ENCODE peak calls at places on chromosome 11, in four cellular contexts. K is H1, Q is HepG2, O is GM12878. X is an unnamed sample.

GRCh38 chr11:119497717-119498116 is 74.7 kb upstream of the THY1 start:
- DNase-seq in K (no peak), Q (no peak), O (no peak), X (no peak)

GRCh38 chr11:78370406-78371172 is 47.0 kb downstream of the GAB2 start:
- DNase-seq in O (no peak), K (no peak), Q (peak; percentile 33), X (no peak)

GRCh38 chr11:76209956-76210885 is 3.9 kb upstream of the WNT11 start:
- DNase-seq in Q (no peak), K (peak; percentile 62), O (no peak), X (no peak)

GRCh38 chr11:20089357-20089756 is 70.9 kb downstream of the DBX1 start:
- DNase-seq in K (no peak), O (no peak), Q (no peak), X (no peak)

GRCh38 chr11:1230456-1231395 is 7.9 kb downstream of the MUC5B start:
- DNase-seq in K (peak; percentile 41), Q (no peak), O (no peak), X (no peak)

GRCh38 chr11:7668911-7669310 is 4.4 kb downstream of the CYB5R2 start:
- DNase-seq in O (no peak), Q (no peak), K (no peak), X (no peak)

GRCh38 chr11:12089473-12089872 is 20.9 kb upstream of the MICAL2 start:
- DNase-seq in K (no peak), O (no peak), Q (no peak), X (no peak)

GRCh38 chr11:126359431-126360048 is 4.1 kb downstream of the ST3GAL4 start:
- DNase-seq in Q (no peak), K (no peak), O (no peak), X (peak; percentile 49)

GRCh38 chr11:57842873-57843272 is 81.3 kb downstream of the CTNND1 start:
- DNase-seq in O (no peak), Q (no peak), K (no peak), X (no peak)

GRCh38 chr11:75858613-75859012 is 43.6 kb downstream of the UVRAG start:
- DNase-seq in Q (no peak), O (no peak), K (no peak), X (no peak)

GRCh38 chr11:47469411-47470179 is 20.7 kb upstream of the RAPSN start:
- DNase-seq in K (no peak), O (no peak), Q (no peak), X (no peak)

GRCh38 chr11:1857064-1857463 is 4.2 kb downstream of the LSP1 start:
- DNase-seq in K (no peak), O (no peak), Q (no peak), X (no peak)

GRCh38 chr11:128695539-128696221 is 1.8 kb downstream of the FLI1 start:
- DNase-seq in O (no peak), Q (no peak), K (no peak), X (no peak)

GRCh38 chr11:34356918-34357645 is 728 bp downstream of the ABTB2 start:
- DNase-seq in K (peak; percentile 81), Q (no peak), O (no peak), X (no peak)

GRCh38 chr11:128453444-128454336 is 133.7 kb downstream of the ETS1 start:
- DNase-seq in Q (no peak), O (no peak), K (no peak), X (no peak)

GRCh38 chr11:65961267-65962135 is at the start of gene SART1:
- DNase-seq in K (peak; percentile 92), Q (peak; percentile 96), O (peak; percentile 94), X (peak; percentile 96)

GRCh38 chr11:130047141-130047540 is 22.6 kb upstream of the APLP2 start:
- DNase-seq in Q (no peak), K (no peak), O (no peak), X (no peak)

GRCh38 chr11:72014761-72015320 is 16.1 kb downstream of the IL18BP start:
- DNase-seq in K (no peak), O (no peak), Q (no peak), X (no peak)

GRCh38 chr11:47004595-47005033 is 68.1 kb downstream of the CSTPP1 start:
- DNase-seq in Q (peak; percentile 96), K (no peak), O (no peak), X (peak; percentile 16)

GRCh38 chr11:59115556-59115955 is 8.5 kb downstream of the FAM111B start:
- DNase-seq in O (no peak), Q (no peak), K (no peak), X (no peak)

GRCh38 chr11:62599909-62600308 is 1.8 kb downstream of the MTA2 start:
- DNase-seq in O (no peak), Q (no peak), K (no peak), X (no peak)

GRCh38 chr11:69253028-69253427 is 40.9 kb upstream of the MYEOV start:
- DNase-seq in K (no peak), Q (no peak), O (no peak), X (no peak)

GRCh38 chr11:134350381-134350780 is 18.6 kb downstream of the GLB1L2 start:
- DNase-seq in O (peak; percentile 37), Q (no peak), K (no peak), X (no peak)

GRCh38 chr11:1847006-1847735 is 5.7 kb upstream of the LSP1 start:
- DNase-seq in K (no peak), Q (no peak), O (no peak), X (no peak)

GRCh38 chr11:33542921-33543320 is 157.7 kb downstream of the C11orf91 start:
- DNase-seq in K (peak; percentile 82), Q (peak; percentile 23), O (no peak), X (peak; percentile 44)

GRCh38 chr11:46588915-46589314 is 4.9 kb downstream of the AMBRA1 start:
- DNase-seq in O (no peak), Q (no peak), K (no peak), X (no peak)

GRCh38 chr11:123083623-123084029 is 21.7 kb upstream of the HSPA8 start:
- DNase-seq in O (no peak), Q (peak; percentile 65), K (no peak), X (peak; percentile 66)

GRCh38 chr11:103537904-103538502 is 428.8 kb downstream of the DYNC2H1 start:
- DNase-seq in K (no peak), O (no peak), Q (no peak), X (no peak)

GRCh38 chr11:45163956-45164575 is 17.6 kb downstream of the PRDM11 start:
- DNase-seq in Q (no peak), O (no peak), K (no peak), X (no peak)

GRCh38 chr11:30333405-30333804 is 10.5 kb downstream of the ARL14EP start:
- DNase-seq in O (no peak), K (no peak), Q (peak; percentile 15), X (no peak)

GRCh38 chr11:15800121-15800800 is 556.1 kb downstream of the SOX6 start:
- DNase-seq in Q (no peak), K (no peak), O (no peak), X (no peak)

DNA sequence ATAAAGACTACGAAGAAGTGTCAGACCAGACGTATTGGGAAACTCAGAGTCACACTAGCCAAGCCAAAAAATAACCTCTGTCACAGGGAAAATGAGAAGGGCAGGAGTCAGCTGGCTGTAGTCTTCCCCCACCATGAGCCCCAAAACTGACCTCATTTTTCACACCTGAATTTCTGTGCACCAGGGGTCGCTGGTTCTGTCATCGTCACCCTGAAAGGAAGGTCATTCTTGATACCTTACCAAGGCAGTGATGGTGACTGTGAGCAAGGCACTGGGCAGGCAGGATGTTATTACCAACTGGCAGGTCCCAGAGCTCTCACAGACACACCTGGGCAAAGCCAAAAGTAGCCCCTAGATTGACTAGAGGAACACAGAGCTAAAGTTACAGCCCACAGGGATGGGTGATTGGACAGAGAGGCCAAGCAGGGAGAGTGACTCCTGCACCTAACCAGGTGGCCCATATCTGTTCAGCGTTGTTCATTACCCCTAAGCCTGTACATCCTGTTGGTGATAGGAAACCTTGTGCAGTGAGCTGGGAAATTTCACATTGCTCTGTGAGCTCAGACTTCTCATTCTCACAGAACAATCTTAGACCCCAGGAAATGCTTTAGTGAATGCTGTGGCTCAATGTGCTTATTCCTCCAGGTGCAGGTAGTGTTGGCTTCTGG is 32.3 kb upstream of the OR56A1 start:
- DNase-seq in K (no peak), Q (no peak), O (no peak), X (no peak)
- TF ChIP-seq CTCF in K (no peak), Q (peak; percentile 39), O (no peak), X (no peak)

DNA sequence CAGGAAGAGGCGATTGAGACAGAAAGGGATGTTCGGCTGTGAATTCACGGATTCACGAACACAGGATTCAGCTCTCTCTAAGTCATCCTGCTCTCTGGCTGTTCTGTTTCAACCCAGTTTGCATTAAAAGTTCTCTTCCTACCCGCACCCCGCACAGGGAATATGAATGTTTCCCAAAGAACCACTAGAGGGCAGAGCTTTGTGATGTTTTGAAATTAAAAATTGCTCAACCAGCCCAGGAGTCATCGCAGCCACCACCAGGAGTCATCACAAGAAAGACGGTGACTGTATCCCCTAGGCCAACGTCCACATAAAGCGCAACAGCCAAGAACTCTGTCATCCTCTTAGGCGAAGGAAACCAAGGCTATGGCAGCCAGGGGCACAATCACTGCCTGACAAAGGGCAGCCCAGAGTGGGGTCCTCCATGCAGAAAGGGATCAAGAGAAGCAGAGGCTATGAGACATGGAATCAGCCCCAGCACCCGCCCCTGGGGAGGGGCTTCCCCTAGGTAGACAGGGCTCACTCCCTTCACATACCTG is 122.4 kb downstream of the WT1 start:
- DNase-seq in K (peak; percentile 60), O (no peak), Q (peak; percentile 45), X (peak; percentile 63)
- TF ChIP-seq HDAC6 in K (no peak), O (no peak), Q (no peak), X (no peak)

DNA sequence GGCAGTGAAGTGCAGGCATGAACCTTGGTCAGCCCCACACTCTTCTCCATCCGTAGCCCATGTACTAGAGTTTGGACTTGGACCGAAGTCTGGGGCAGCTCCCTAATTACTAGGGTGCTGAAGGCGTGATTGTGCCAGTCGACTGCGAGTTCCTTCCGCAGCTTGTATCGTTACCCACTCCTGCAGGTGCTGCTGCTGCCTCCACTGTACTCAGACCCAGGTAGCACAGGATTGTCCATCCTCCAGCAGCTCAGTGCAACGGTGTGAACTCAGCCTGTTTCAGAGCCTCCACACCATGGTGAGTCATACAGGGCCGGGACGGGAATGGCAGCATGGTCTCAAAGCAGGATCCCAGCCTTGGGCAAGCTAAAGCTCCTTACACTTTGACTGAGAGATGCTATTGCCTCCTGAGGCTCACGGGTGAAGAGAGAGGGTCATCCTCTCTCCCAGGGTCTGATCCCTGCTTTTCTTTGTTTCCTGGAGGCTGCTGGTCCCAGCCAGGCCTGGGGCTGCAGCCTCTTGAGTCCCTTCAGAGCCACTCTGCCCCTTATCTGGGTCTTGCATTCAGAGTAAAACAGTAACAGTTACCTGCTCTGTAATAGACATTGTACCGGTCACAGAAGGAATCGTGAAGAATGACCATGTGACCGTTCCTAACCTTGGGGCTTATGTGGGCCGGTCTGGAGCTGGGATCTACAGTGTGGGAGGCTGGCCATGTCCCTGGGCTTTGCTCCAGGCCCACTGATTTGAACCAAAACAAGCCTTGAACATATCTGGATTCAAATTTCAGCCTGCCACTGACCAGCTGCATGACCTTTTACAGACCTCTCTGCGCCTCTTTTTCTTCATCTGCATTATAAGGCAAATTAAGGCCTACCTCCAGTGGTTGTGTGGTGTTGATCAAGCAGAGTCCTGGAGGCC is 1.7 kb downstream of the TKFC start:
- DNase-seq in Q (peak; percentile 65), O (no peak), K (no peak), X (no peak)
- TF ChIP-seq USF2 in Q (peak; percentile 15), O (no peak), K (no peak), X (peak; percentile 53)

DNA sequence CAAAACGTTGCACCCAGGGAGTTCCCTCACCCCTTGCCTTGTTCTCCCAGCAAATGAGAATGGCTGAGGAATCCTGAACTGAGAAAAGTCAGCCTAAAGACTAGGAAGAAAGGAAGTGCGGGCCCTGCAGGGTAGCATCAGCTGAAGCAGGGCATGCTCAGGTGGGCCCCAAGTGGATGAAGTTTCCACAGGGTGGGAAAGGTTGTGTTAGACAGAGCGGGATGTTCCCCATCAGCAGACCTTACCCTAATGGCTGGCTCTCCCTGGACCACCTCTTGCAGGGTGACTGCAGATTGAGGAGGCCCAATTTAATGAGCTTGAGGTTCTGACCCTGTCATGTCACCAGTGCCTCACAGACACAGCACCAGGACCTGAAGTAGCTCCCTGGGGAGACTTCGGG is 81.5 kb upstream of the MYOD1 start:
- DNase-seq in O (no peak), K (no peak), Q (no peak), X (no peak)
- TF ChIP-seq CTCF in O (no peak), K (no peak), Q (no peak), X (no peak)